ENCODE peak calls at places on chromosomes 1 and 21, in seven cellular contexts. S is T-helper 2 cell; M is LHCN-M2; V is hypothalamus; G is activated CD8-positive, alpha-beta memory T cell treated with anti-CD3 and anti-CD28 coated beads, Interleukin-2, amount 50 U/mL, for 48 hours; O is NCI-H345; Y is EL. J is an unnamed sample.

GRCh38 chr1:187306671-187307415 is 478.1 kb downstream of the PLA2G4A start:
- DNase-seq in M (no peak), O (no peak), S (no peak), Y (no peak), G (no peak), V (no peak), J (no peak)

GRCh38 chr1:174469687-174470086 is 21.9 kb downstream of the GPR52 start:
- DNase-seq in V (no peak), G (no peak), S (no peak), Y (no peak), O (no peak), M (peak), J (no peak)

GRCh38 chr1:111399792-111400610 is 27.5 kb downstream of the OVGP1 start:
- DNase-seq in G (no peak), Y (peak), M (peak), O (peak), V (no peak), S (no peak), J (peak)

GRCh38 chr21:44398499-44398898 is 45.1 kb downstream of the TRPM2 start:
- DNase-seq in G (no peak), V (no peak), Y (no peak), O (no peak), S (no peak), M (no peak), J (no peak)

GRCh38 chr1:4674676-4675075 is 20.3 kb downstream of the AJAP1 start:
- DNase-seq in Y (no peak), O (no peak), V (no peak), M (no peak), G (no peak), S (no peak), J (no peak)

GRCh38 chr1:234616644-234617043 is 6.7 kb upstream of the IRF2BP2 start:
- DNase-seq in O (no peak), S (no peak), Y (peak), V (no peak), M (peak), G (no peak), J (no peak)

GRCh38 chr1:90720137-90720636 is 3.1 kb upstream of the BARHL2 start:
- DNase-seq in G (no peak), Y (no peak), M (no peak), O (no peak), V (no peak), S (no peak), J (no peak)

GRCh38 chr1:31570228-31570627 is 6.1 kb upstream of the TINAGL1 start:
- DNase-seq in Y (no peak), O (no peak), V (no peak), G (peak), S (no peak), M (no peak), J (no peak)

GRCh38 chr1:203521071-203521794 is 27.3 kb downstream of the OPTC start:
- DNase-seq in S (no peak), O (peak), V (no peak), G (no peak), Y (no peak), M (no peak), J (no peak)

GRCh38 chr1:210516092-210516491 is 187.4 kb downstream of the HHAT start:
- DNase-seq in V (no peak), M (no peak), O (no peak), Y (no peak), S (no peak), G (no peak), J (no peak)

GRCh38 chr1:177848577-177848976 is 121.3 kb downstream of the SEC16B start:
- DNase-seq in G (no peak), M (peak), Y (peak), O (no peak), V (no peak), S (no peak), J (no peak)

GRCh38 chr1:12588695-12589094 is 29.3 kb downstream of the DHRS3 start:
- DNase-seq in G (no peak), V (no peak), Y (no peak), S (no peak), M (no peak), O (no peak), J (no peak)